ENCODE peak calls at places on chromosome 20, in seven cellular contexts. M is K562, S is thoracic aorta, J is suprapubic skin, U is OCI-LY7, V is psoas muscle, X is heart right ventricle. P is an unnamed sample. For H3K4me1, the result is how much of the 10 kb centered on the place peaks cover.

GRCh38 chr20:34636648-34637047 is 40.2 kb downstream of the PIGU start:
- DNase-seq in U (no peak), V (no peak), X (no peak), J (no peak), S (no peak), M (no peak), P (no peak)

GRCh38 chr20:59299961-59300340 is 460 bp upstream of the EDN3 start:
- DNase-seq in V (peak), X (no peak), J (no peak), S (no peak), U (no peak), M (no peak), P (no peak)

GRCh38 chr20:61755971-61756421 is 309.7 kb downstream of the TAF4 start:
- DNase-seq in X (no peak), V (peak), J (no peak), S (no peak), U (no peak), M (no peak), P (no peak)

GRCh38 chr20:13002256-13002655 is 6.5 kb upstream of the SPTLC3 start:
- DNase-seq in S (no peak), V (no peak), M (no peak), J (no peak), U (no peak), X (no peak), P (no peak)

GRCh38 chr20:12927489-12927888 is 81.3 kb upstream of the SPTLC3 start:
- DNase-seq in V (no peak), U (no peak), J (no peak), M (no peak), S (no peak), X (no peak), P (no peak)

GRCh38 chr20:62623488-62624324 is 18.6 kb upstream of the SLCO4A1 start:
- DNase-seq in M (peak), V (peak), J (peak), U (peak), X (peak), S (peak), P (peak)

GRCh38 chr20:6533321-6533720 is 234.2 kb upstream of the BMP2 start:
- DNase-seq in M (no peak), X (no peak), U (no peak), V (no peak), S (no peak), J (no peak), P (no peak)

GRCh38 chr20:33838035-33838864 is 27.1 kb downstream of the CHMP4B start:
- DNase-seq in S (no peak), J (no peak), X (no peak), M (no peak), V (no peak), U (no peak), P (no peak)

GRCh38 chr20:9647741-9648140 is 133.4 kb downstream of the LAMP5 start:
- DNase-seq in S (no peak), J (no peak), V (no peak), U (no peak), M (no peak), X (no peak), P (no peak)

GRCh38 chr20:34421766-34422466 is 58.8 kb downstream of the ITCH start:
- DNase-seq in M (no peak), S (no peak), X (no peak), J (no peak), V (no peak), U (no peak), P (no peak)

GRCh38 chr20:39829255-39829654 is 859.8 kb downstream of the MAFB start:
- DNase-seq in J (no peak), X (peak), M (no peak), V (no peak), U (no peak), S (no peak), P (no peak)

GRCh38 chr20:11375966-11376365 is 541.7 kb upstream of the BTBD3 start:
- DNase-seq in X (no peak), V (no peak), M (no peak), S (no peak), J (no peak), U (no peak), P (no peak)

GRCh38 chr20:45019027-45019763 is 52.9 kb downstream of the STK4 start:
- DNase-seq in U (no peak), M (no peak), J (no peak), S (no peak), V (no peak), X (no peak), P (no peak)

GRCh38 chr20:45017281-45017680 is 51.0 kb downstream of the STK4 start:
- DNase-seq in J (no peak), V (no peak), U (no peak), X (no peak), M (no peak), S (no peak), P (no peak)

GRCh38 chr20:45017859-45018258 is 51.5 kb downstream of the STK4 start:
- DNase-seq in V (no peak), S (no peak), X (no peak), U (no peak), J (no peak), M (no peak), P (no peak)

GRCh38 chr20:45014671-45015415 is 48.5 kb downstream of the STK4 start:
- DNase-seq in U (no peak), J (no peak), S (no peak), V (no peak), M (no peak), X (no peak), P (no peak)

DNA sequence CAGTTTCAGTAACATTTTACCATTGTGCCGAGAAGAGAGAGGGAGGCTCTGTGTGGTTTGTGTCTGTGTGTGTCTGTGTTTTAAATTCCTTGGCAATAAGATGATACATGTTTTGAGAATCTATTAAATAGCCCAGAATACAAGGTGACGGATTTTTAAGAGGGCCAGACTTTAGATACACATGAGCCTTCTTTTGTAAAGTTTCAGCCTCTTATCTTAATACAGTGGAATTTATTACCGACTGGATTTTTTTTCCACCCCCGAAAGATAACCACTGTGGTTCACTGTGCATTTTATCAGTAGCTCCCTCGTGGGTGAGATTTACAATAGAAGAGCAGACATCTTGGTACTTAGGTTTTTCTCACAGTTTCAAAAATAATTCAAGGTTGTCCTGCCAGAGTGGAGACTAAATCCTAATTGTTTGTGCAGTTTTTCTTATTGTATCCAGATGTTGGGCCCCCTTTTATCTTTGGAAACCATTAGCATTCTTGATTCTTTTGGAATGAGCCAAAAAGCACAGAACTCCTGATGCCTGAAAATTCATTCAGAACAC is 49.9 kb downstream of the STK4 start:
- DNase-seq in J (no peak), U (no peak), V (no peak), S (no peak), M (no peak), X (no peak), P (no peak)
- H3K4me1 ChIP-seq in J (half or more), U (under half), V (under half), S (under half), M (under half), X (under half), P (under half)

DNA sequence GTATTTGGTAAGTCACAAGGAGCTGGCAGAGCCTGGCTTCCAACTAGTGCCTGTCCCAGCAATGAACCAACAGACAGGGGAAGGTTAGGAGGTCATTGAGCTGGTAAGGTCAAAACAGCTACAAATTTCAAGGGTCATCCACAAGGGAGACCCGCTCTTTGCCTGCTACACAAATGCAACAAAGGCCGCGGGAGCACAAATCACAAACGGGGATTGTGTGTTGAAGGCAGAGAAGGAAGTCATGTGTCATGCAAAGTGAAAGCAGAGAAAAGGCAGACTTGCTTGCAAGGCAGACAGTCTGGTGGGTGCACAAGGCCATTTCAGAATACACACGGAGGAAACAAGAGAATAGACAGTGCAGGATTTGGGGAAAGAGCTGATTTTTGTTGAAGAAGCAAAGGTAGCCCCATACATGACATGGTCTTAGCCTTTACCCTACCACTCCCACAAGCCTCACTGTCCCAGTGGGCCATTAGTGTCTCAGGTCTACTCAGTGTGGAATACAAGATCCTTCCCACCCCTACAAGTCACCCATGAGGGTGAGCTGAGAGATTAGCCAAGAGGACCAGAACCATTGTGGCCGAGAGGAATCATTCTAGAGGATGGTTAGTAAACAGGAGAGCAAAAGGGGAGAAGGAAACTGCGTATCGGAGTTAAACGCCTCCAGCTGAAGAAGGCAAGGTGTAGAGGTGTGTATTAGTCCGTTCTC is 18.1 kb upstream of the SAMHD1 start:
- DNase-seq in X (no peak), V (no peak), S (no peak), J (no peak), M (no peak), U (no peak), P (no peak)
- H3K27ac ChIP-seq in X (no peak), V (no peak), S (no peak), J (no peak), M (no peak), U (no peak), P (no peak)

DNA sequence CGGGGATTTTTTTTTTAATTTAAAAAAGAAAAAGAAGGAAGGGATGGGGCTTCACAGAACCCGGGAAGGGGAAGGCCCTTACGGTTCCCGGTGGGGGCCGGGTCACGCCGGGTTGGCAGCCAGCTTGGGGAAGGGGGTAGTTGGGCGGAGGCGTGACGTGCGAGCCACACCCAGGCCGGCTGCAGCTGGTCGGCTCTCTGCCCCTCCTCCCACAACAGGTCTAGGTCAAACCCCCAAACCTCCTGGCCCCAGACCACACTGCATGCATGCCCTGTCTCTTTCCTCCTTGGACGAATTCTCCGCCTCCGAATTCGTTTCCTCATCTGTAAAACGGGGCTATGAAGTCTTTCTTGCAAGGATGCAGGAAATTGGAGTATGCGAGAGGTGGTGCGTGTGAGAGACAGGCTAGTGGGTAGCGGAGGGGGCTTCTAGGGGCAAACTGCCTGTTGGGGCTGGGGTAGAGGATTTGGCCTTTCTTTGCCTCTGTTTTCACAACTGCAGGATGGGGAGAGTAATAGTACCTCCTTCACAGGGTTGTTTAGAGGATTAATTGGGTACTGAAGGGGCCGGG is 835 bp downstream of the HCK start:
- DNase-seq in S (no peak), M (no peak), J (peak), U (no peak), X (peak), V (peak), P (no peak)
- H3K4me3 ChIP-seq in S (peak), M (no peak), J (peak), U (no peak), X (peak), V (peak), P (no peak)

GRCh38 chr20:48770700-48771099 is 57.1 kb downstream of the PREX1 start:
- DNase-seq in U (no peak), X (no peak), V (no peak), M (no peak), J (no peak), S (no peak), P (peak)
- H3K4me1 ChIP-seq in U (under half), X (under half), V (under half), M (under half), J (under half), S (under half), P (half or more)

P was measured in CD8-positive, alpha-beta memory T cell.